ENCODE peak calls at places on chromosomes 2 and 18, in six cellular contexts. L is GM23338, S is spleen, J is sigmoid colon, C is suprapubic skin, F is prostate gland. K is an unnamed sample.

GRCh38 chr2:148853458-148853857 is 21.6 kb upstream of the KIF5C start:
- DNase-seq in C (no peak), F (no peak), L (no peak), S (no peak), J (no peak), K (no peak)

GRCh38 chr2:176138526-176139169 is 9.1 kb downstream of the HOXD8 start:
- DNase-seq in L (no peak), C (peak; percentile 69), F (no peak), J (peak; percentile 63), S (peak; percentile 61), K (no peak)

GRCh38 chr2:58557166-58557565 is 316.0 kb upstream of the FANCL start:
- DNase-seq in C (no peak), S (no peak), J (no peak), F (no peak), L (no peak), K (no peak)

GRCh38 chr2:185219981-185220380 is 518.6 kb upstream of the FSIP2 start:
- DNase-seq in J (no peak), C (no peak), L (no peak), F (no peak), S (no peak), K (no peak)

GRCh38 chr2:134253117-134253704 is 661 bp upstream of the MGAT5 start:
- DNase-seq in J (no peak), F (no peak), C (no peak), S (no peak), L (no peak), K (no peak)

GRCh38 chr2:217520361-217521010 is 482.3 kb downstream of the TNS1 start:
- DNase-seq in F (no peak), L (no peak), C (no peak), J (no peak), S (no peak), K (no peak)

GRCh38 chr2:240800241-240800640 is 19.8 kb downstream of the KIF1A start:
- DNase-seq in J (peak; percentile 62), S (peak; percentile 51), L (no peak), C (no peak), F (no peak), K (peak; percentile 31)

GRCh38 chr2:188378551-188378950 is 86.9 kb downstream of the GULP1 start:
- DNase-seq in F (no peak), J (no peak), L (no peak), C (no peak), S (no peak), K (no peak)

GRCh38 chr2:36530178-36530982 is 67.6 kb downstream of the FEZ2 start:
- DNase-seq in C (no peak), S (no peak), J (no peak), L (no peak), F (no peak), K (no peak)

GRCh38 chr2:100580474-100581264 is 17.9 kb downstream of the PDCL3 start:
- DNase-seq in S (peak; percentile 84), F (no peak), L (no peak), J (no peak), C (no peak), K (no peak)

GRCh38 chr2:26637811-26638310 is 3.3 kb downstream of the CIB4 start:
- DNase-seq in J (peak; percentile 27), F (no peak), L (no peak), C (no peak), S (peak; percentile 54), K (no peak)

DNA sequence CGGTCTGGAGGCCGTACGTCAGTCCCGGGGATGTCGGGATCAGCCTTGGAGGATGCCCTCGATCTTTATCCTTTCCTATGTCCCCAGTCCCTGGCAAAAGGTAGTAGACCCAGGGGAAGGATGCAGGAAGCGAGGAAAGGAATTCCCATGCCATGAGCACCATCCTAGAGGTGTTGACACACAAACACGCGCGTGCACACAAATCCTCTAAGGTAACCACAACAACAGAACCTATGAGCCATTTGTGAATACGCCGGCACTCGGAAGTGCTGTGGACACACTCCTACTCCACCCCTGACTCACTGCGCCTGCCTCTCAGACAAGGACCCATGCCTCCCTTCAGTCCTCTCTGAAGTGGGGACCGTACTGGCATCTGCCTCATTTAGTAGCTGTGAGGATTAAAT is 11.3 kb upstream of the MLPH start:
- DNase-seq in L (no peak), C (no peak), F (no peak), S (no peak), J (no peak), K (no peak)
- TF ChIP-seq POLR2AphosphoS5 in L (no peak), C (no peak), F (no peak), S (no peak), J (no peak), K (no peak)

GRCh38 chr18:2969695-2970094 is 43.2 kb downstream of the LPIN2 start:
- DNase-seq in J (no peak), F (no peak), C (no peak), S (no peak), L (no peak), K (no peak)

GRCh38 chr18:2974731-2975130 is 38.2 kb downstream of the LPIN2 start:
- DNase-seq in C (no peak), F (no peak), J (no peak), L (no peak), S (no peak), K (no peak)

GRCh38 chr18:2970344-2970743 is 42.6 kb downstream of the LPIN2 start:
- DNase-seq in L (no peak), C (no peak), F (no peak), S (no peak), J (no peak), K (no peak)

GRCh38 chr18:2970762-2971659 is 41.9 kb downstream of the LPIN2 start:
- DNase-seq in J (no peak), L (no peak), C (no peak), S (peak; percentile 88), F (no peak), K (no peak)

DNA sequence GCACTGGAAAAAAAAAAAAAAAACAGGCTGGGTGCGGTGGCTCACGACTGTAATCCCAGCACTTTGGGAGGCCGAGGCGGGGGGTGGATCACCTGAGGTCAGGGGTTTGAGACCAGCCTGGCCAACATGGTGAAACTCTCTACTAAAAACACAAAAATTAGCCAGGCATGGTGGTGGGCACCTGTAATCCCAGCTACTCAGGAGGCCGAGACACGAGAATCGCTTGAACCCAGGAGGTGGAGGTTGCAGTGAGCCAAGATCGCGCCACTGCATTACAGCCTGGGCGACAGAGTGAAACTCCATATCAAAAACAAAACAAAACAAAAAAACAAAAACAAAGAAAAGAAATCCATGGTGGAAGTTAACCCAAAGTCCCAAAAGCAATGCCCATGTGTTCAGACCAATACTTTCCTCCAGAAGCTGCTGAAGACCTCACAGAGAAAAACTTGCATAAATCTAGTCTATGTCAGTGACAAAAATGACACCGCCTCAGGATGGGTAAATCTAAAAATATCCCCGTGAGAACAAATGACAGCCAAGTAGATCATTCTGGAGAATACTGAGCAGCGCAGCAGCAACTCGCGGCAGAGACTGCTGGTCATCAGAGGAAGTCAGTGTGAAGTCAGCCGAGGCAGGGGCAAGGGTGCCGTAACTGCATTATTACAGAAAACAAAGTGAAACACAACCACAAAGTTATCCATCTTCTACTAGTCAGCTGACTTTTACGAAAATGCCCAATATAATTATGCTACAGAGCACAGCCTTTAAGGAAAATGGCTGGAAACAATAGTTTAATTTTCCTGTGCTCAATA is 41.0 kb downstream of the LPIN2 start:
- DNase-seq in L (no peak), F (no peak), S (peak; percentile 93), J (peak; percentile 69), C (no peak), K (peak; percentile 25)
- TF ChIP-seq POLR2AphosphoS5 in L (no peak), F (no peak), S (peak; percentile 85), J (peak; percentile 42), C (no peak), K (no peak)

GRCh38 chr2:47309952-47310800 is 92.8 kb upstream of the MSH2 start:
- DNase-seq in J (no peak), F (no peak), L (peak; percentile 15), S (peak; percentile 84), C (no peak), K (peak; percentile 72)
- TF ChIP-seq POLR2AphosphoS5 in J (no peak), F (no peak), L (no peak), S (peak; percentile 40), C (no peak), K (no peak)

GRCh38 chr2:120539937-120540718 is 194.2 kb downstream of the INHBB start:
- DNase-seq in L (peak; percentile 36), F (no peak), C (peak; percentile 92), J (peak; percentile 77), S (no peak), K (peak; percentile 43)
- TF ChIP-seq POLR2AphosphoS5 in L (no peak), F (peak; percentile 27), C (peak; percentile 51), J (peak; percentile 45), S (peak; percentile 24), K (peak; percentile 78)

DNA sequence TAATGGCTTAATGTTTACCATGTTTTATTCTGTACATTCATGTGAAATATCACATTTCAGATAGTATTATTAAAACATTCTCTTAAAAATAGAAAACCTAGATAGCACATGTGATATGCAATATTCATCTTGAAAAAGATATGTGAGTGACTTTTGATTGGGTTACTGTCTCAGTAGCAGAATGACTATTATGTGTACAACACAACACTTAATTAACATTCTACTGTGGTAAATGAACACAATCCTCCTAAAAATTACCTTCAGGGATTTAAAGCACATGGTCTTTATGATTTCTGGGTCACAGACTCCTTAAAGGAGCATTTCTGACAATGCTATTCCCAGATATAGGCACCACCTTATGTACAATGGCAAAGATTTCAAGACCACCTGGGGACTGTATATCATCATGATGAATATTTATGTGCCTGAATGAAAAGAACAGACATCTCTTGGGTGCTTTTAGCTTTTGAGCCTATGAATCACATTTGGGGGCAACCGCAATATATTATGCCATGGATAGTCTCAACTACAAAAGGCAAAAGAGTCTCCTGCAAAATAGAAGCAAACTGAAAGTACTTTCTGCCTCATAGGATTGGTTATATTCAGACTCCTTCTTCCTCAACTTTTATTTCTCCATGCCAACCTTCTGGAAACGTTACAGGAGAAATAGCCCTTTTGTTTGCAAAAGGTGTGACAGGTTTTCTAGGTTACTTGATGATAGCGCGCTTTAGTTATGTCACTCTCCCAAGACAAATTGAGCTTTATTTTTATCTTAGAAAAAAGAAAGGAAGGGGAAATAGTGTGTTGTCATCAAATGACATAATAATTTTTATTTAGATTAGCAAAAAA is 259.0 kb downstream of the CALCRL start:
- DNase-seq in S (no peak), L (no peak), F (no peak), J (no peak), C (no peak), K (no peak)
- TF ChIP-seq POLR2AphosphoS5 in S (no peak), L (no peak), F (no peak), J (no peak), C (no peak), K (no peak)

GRCh38 chr2:237693281-237694039 is 66.1 kb downstream of the LRRFIP1 start:
- DNase-seq in L (no peak), S (peak; percentile 73), F (no peak), J (peak; percentile 69), C (no peak), K (no peak)
- TF ChIP-seq POLR2AphosphoS5 in L (no peak), S (no peak), F (no peak), J (no peak), C (no peak), K (no peak)

DNA sequence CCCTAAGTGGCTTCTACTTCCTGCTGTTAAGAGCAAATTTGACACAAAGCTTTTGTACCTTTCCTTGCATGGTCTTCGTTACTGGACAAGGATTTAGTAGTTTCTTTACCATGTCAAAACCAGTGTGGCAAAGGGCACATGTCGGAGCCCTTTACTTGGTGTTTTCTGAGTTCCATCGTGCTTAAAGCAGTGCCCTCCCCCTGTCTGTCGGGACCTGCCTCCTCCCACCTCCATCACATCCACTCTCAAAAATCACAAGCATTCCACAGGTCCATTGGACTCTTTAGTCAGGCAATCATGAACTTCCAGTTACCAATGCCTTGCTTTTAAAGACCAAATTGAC is 763 bp downstream of the CCDC141 start:
- DNase-seq in S (no peak), C (no peak), J (no peak), L (no peak), F (no peak), K (no peak)
- TF ChIP-seq POLR2AphosphoS5 in S (no peak), C (no peak), J (no peak), L (no peak), F (no peak), K (no peak)

GRCh38 chr2:238868616-238869292 is 20.9 kb downstream of the TWIST2 start:
- DNase-seq in L (no peak), C (peak; percentile 91), S (peak; percentile 67), J (peak; percentile 95), F (peak; percentile 90), K (peak; percentile 61)
- TF ChIP-seq POLR2AphosphoS5 in L (no peak), C (peak; percentile 49), S (no peak), J (peak; percentile 77), F (peak; percentile 92), K (peak; percentile 33)

K was measured in breast epithelium.